ENCODE peak calls at places on chromosomes 7 and 10, in seven cellular contexts. D is ovary, M is GM06990, Y is A673, I is transverse colon, U is cardiac muscle cell, W is left ventricle myocardium inferior. Q is an unnamed sample. For H3K27me3, the result is how much of the 10 kb centered on the place peaks cover.

GRCh38 chr7:2978403-2978802 is 65.3 kb downstream of the CARD11 start:
- DNase-seq in D (peak), M (peak), Y (no peak), I (peak), U (peak), W (peak), Q (peak)

GRCh38 chr7:110307776-110308175 is 783.2 kb upstream of the LRRN3 start:
- DNase-seq in D (no peak), M (no peak), Y (no peak), I (no peak), U (no peak), W (no peak), Q (no peak)

GRCh38 chr10:28996345-28996744 is 292.5 kb upstream of the LYZL1 start:
- DNase-seq in D (no peak), M (no peak), Y (no peak), I (no peak), U (no peak), W (no peak), Q (no peak)

GRCh38 chr7:45446195-45446944 is 127.8 kb upstream of the ADCY1 start:
- DNase-seq in D (no peak), M (peak), Y (no peak), I (no peak), U (no peak), W (no peak), Q (no peak)

GRCh38 chr7:114488696-114489095 is 74.1 kb downstream of the FOXP2 start:
- DNase-seq in D (no peak), M (no peak), Y (no peak), I (no peak), U (no peak), W (no peak), Q (no peak)

GRCh38 chr7:43112088-43112940 is at the start of gene HECW1:
- DNase-seq in D (peak), M (peak), Y (no peak), I (no peak), U (peak), W (no peak), Q (no peak)

GRCh38 chr7:83271212-83272099 is 108.8 kb upstream of the PCLO start:
- DNase-seq in D (no peak), M (no peak), Y (peak), I (no peak), U (peak), W (no peak), Q (no peak)

GRCh38 chr10:96758423-96758822 is 38.1 kb upstream of the PIK3AP1 start:
- DNase-seq in D (no peak), M (peak), Y (no peak), I (no peak), U (no peak), W (no peak), Q (no peak)

GRCh38 chr10:35040761-35041501 is 49.2 kb downstream of the CUL2 start:
- DNase-seq in D (no peak), M (no peak), Y (peak), I (no peak), U (no peak), W (no peak), Q (no peak)

GRCh38 chr10:5534880-5535856 is 10.4 kb downstream of the CALML3 start:
- DNase-seq in D (peak), M (no peak), Y (no peak), I (no peak), U (no peak), W (no peak), Q (no peak)

GRCh38 chr7:55523366-55523765 is 48.9 kb downstream of the VOPP1 start:
- DNase-seq in D (no peak), M (no peak), Y (no peak), I (no peak), U (no peak), W (no peak), Q (no peak)

GRCh38 chr7:127018889-127019288 is 233.9 kb downstream of the GRM8 start:
- DNase-seq in D (no peak), M (no peak), Y (no peak), I (no peak), U (no peak), W (no peak), Q (no peak)

GRCh38 chr10:129973674-129974059 is 9.6 kb upstream of the EBF3 start:
- DNase-seq in D (no peak), M (no peak), Y (no peak), I (no peak), U (no peak), W (no peak), Q (no peak)

GRCh38 chr10:86798636-86799035 is 42.2 kb downstream of the BMPR1A start:
- DNase-seq in D (no peak), M (peak), Y (peak), I (no peak), U (no peak), W (no peak), Q (no peak)

GRCh38 chr10:130453721-130454542 is 317.7 kb downstream of the GLRX3 start:
- DNase-seq in D (no peak), M (no peak), Y (no peak), I (no peak), U (no peak), W (no peak), Q (no peak)

GRCh38 chr7:116209561-116210070 is 723 bp upstream of the TES start:
- DNase-seq in D (no peak), M (no peak), Y (no peak), I (no peak), U (no peak), W (no peak), Q (no peak)

GRCh38 chr7:143882611-143883078 is 19.3 kb downstream of the TCAF1 start:
- DNase-seq in D (peak), M (no peak), Y (peak), I (peak), U (peak), W (peak), Q (no peak)

GRCh38 chr10:74491014-74491413 is 335.4 kb upstream of the KAT6B start:
- DNase-seq in D (no peak), M (no peak), Y (no peak), I (no peak), U (no peak), W (no peak), Q (no peak)

GRCh38 chr10:82310839-82311238 is 435.8 kb downstream of the NRG3 start:
- DNase-seq in D (no peak), M (no peak), Y (no peak), I (no peak), U (no peak), W (no peak), Q (no peak)

GRCh38 chr10:68992721-68993440 is 4.3 kb downstream of the KIFBP start:
- DNase-seq in D (peak), M (no peak), Y (no peak), I (peak), U (peak), W (peak), Q (no peak)

GRCh38 chr10:15620304-15620703 is 99.4 kb downstream of the ITGA8 start:
- DNase-seq in D (no peak), M (no peak), Y (no peak), I (no peak), U (no peak), W (no peak), Q (no peak)

GRCh38 chr7:71683382-71683781 is 551.4 kb downstream of the GALNT17 start:
- DNase-seq in D (no peak), M (no peak), Y (no peak), I (no peak), U (no peak), W (no peak), Q (no peak)

GRCh38 chr10:30606313-30606712 is 23.2 kb downstream of the LYZL2 start:
- DNase-seq in D (no peak), M (no peak), Y (no peak), I (no peak), U (no peak), W (no peak), Q (no peak)

GRCh38 chr10:87973635-87974034 is 110.2 kb downstream of the PTEN start:
- DNase-seq in D (no peak), M (no peak), Y (no peak), I (no peak), U (no peak), W (no peak), Q (no peak)

GRCh38 chr10:84820596-84820995 is 492.2 kb downstream of the CCSER2 start:
- DNase-seq in D (no peak), M (no peak), Y (no peak), I (no peak), U (no peak), W (no peak), Q (no peak)

GRCh38 chr10:109940117-109940516 is 16.8 kb upstream of the XPNPEP1 start:
- DNase-seq in D (no peak), M (no peak), Y (no peak), I (no peak), U (no peak), W (no peak), Q (no peak)

GRCh38 chr7:2702594-2702957 is 14.6 kb downstream of the AMZ1 start:
- DNase-seq in D (no peak), M (no peak), Y (no peak), I (no peak), U (no peak), W (no peak), Q (no peak)

GRCh38 chr7:169854-170172 is 22.6 kb upstream of the FAM20C start:
- DNase-seq in D (no peak), M (no peak), Y (no peak), I (no peak), U (no peak), W (no peak), Q (no peak)

GRCh38 chr10:110336111-110336721 is 31.5 kb upstream of the SMNDC1 start:
- DNase-seq in D (no peak), M (no peak), Y (peak), I (no peak), U (peak), W (no peak), Q (no peak)

GRCh38 chr7:96285579-96285978 is 36.3 kb downstream of the SLC25A13 start:
- DNase-seq in D (no peak), M (peak), Y (peak), I (no peak), U (no peak), W (no peak), Q (peak)

GRCh38 chr10:28963539-28964221 is 286.4 kb downstream of the BAMBI start:
- DNase-seq in D (no peak), M (no peak), Y (no peak), I (no peak), U (no peak), W (no peak), Q (no peak)

GRCh38 chr7:11373546-11374142 is 400.0 kb downstream of the PHF14 start:
- DNase-seq in D (no peak), M (no peak), Y (peak), I (no peak), U (peak), W (no peak), Q (no peak)

GRCh38 chr7:1579481-1580421 is 9.9 kb upstream of the PSMG3 start:
- DNase-seq in D (peak), M (peak), Y (peak), I (peak), U (peak), W (peak), Q (peak)

GRCh38 chr10:103884681-103885139 is 29.3 kb upstream of the SH3PXD2A start:
- DNase-seq in D (peak), M (no peak), Y (peak), I (peak), U (peak), W (no peak), Q (no peak)

GRCh38 chr7:137944168-137944567 is 57.7 kb downstream of the CREB3L2 start:
- DNase-seq in D (no peak), M (no peak), Y (no peak), I (no peak), U (no peak), W (no peak), Q (no peak)

GRCh38 chr10:8042864-8043568 is 11.5 kb upstream of the GATA3 start:
- DNase-seq in D (no peak), M (no peak), Y (no peak), I (no peak), U (no peak), W (no peak), Q (no peak)

GRCh38 chr10:8042032-8042863 is 12.2 kb upstream of the GATA3 start:
- DNase-seq in D (no peak), M (no peak), Y (no peak), I (no peak), U (no peak), W (no peak), Q (no peak)

GRCh38 chr10:8039323-8039922 is 15.1 kb upstream of the GATA3 start:
- DNase-seq in D (no peak), M (no peak), Y (peak), I (no peak), U (no peak), W (no peak), Q (peak)

GRCh38 chr10:8041284-8042031 is 13.0 kb upstream of the GATA3 start:
- DNase-seq in D (no peak), M (no peak), Y (no peak), I (no peak), U (no peak), W (no peak), Q (no peak)

DNA sequence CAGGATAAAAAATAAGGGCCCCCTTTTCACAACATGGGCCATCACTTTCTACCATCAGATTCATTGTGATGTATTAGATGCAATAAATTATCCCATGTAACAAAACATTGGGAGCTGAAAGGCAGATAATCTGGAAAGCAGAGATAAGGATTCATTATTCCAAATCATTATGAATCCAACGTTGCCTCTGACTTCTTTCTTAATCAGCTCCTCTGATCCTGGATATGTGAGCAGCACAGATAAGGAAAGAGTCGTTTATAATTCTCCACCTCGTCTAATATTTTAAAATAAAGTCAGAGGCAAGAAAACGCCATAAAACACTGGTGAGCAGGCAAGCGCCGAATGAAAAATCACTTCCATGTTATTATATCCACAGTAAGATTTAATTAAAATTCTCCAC is 13.8 kb upstream of the GATA3 start:
- DNase-seq in D (no peak), M (no peak), Y (no peak), I (no peak), U (no peak), W (no peak), Q (no peak)
- H3K27me3 ChIP-seq in D (under half), M (under half), Y (half or more), I (half or more), U (half or more), W (half or more), Q (half or more)

GRCh38 chr10:124075116-124075955 is 18.1 kb downstream of the CHST15 start:
- DNase-seq in D (peak), M (no peak), Y (no peak), I (no peak), U (no peak), W (no peak), Q (no peak)
- H3K27me3 ChIP-seq in D (under half), M (under half), Y (under half), I (under half), U (under half), W (under half), Q (under half)

DNA sequence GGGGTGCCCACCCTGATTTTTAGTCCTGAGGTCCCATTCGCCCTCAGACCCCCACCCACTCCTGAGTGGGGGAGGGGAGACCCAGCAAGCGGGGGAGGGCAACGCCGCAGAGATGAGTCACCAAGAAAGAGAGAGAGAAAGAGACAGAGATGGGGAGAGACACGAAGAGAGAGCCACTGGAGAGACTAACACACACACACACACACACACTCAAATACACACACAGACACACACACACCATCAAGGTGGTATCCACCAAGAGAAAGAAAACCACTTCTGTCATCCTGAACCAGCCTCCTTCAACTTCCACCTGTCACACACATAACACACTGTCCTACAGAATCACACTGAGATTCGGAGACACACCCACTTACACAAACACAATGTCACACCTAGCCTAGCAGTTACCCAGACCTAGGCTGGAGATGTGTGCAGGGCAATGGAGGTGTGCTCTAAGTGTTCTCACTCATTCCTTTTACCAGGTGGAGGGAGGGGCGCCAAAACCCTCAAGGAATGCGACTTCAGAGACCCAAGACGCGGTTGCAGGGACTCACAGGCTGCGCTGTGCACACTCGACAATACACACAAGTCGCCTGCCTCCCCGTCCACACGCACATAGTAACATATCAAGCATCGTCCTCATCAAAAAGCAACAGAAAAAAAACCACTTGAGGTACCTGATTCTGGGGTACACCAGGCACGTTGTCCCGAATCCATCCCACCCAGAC is 3.9 kb upstream of the VGF start:
- DNase-seq in D (no peak), M (no peak), Y (no peak), I (no peak), U (no peak), W (no peak), Q (no peak)
- H3K27me3 ChIP-seq in D (under half), M (under half), Y (half or more), I (half or more), U (half or more), W (half or more), Q (under half)

GRCh38 chr10:117463545-117463920 is 79.0 kb upstream of the EMX2 start:
- DNase-seq in D (no peak), M (no peak), Y (no peak), I (no peak), U (no peak), W (no peak), Q (no peak)

GRCh38 chr10:117462816-117463544 is 79.6 kb upstream of the EMX2 start:
- DNase-seq in D (no peak), M (no peak), Y (no peak), I (no peak), U (no peak), W (no peak), Q (no peak)

GRCh38 chr10:117460846-117461765 is 81.4 kb upstream of the EMX2 start:
- DNase-seq in D (no peak), M (no peak), Y (no peak), I (no peak), U (no peak), W (no peak), Q (no peak)

GRCh38 chr10:117462424-117462792 is 80.1 kb upstream of the EMX2 start:
- DNase-seq in D (no peak), M (no peak), Y (no peak), I (peak), U (peak), W (no peak), Q (no peak)

DNA sequence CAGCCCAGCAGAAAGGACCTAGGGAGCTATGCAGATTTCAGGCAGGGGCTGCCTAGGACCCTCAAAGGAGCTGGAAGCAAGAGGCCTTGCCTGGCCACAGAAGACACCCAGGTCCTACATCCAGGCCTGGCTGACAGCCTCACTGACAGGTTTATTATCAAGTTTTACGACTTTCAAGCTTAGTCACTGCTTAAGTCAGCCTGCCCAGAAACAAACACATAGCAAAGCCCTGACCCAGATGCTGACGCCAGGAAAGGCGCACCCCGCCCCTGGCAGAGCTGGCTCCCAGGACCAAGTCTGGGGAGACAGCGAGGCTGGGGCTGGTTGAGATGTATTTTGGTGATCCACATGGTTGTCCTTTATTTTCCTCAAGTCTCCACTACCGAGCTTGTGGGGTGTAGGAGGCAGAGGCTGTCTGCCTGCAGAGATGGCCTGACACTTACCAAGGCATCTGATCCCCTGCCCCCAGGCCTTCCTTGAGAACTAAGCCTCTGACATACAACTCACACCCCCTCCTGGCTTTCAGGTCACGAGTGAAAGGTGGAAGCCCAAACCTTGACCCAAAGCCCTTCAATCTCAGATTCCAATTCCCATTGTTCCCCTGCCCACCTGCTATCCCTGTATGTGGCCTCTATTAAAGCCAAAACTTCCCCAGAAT is 80.7 kb upstream of the EMX2 start:
- DNase-seq in D (peak), M (no peak), Y (peak), I (peak), U (no peak), W (no peak), Q (no peak)
- H3K27me3 ChIP-seq in D (under half), M (under half), Y (under half), I (under half), U (under half), W (under half), Q (under half)

GRCh38 chr7:132751282-132751647 is 175.0 kb upstream of the PLXNA4 start:
- DNase-seq in D (no peak), M (no peak), Y (no peak), I (no peak), U (no peak), W (no peak), Q (no peak)

GRCh38 chr7:132750056-132750455 is 173.8 kb upstream of the PLXNA4 start:
- DNase-seq in D (no peak), M (no peak), Y (no peak), I (no peak), U (no peak), W (no peak), Q (no peak)

GRCh38 chr7:132750530-132751281 is 174.4 kb upstream of the PLXNA4 start:
- DNase-seq in D (no peak), M (no peak), Y (no peak), I (no peak), U (no peak), W (no peak), Q (no peak)

GRCh38 chr7:132755538-132756481 is 179.5 kb upstream of the PLXNA4 start:
- DNase-seq in D (no peak), M (no peak), Y (no peak), I (no peak), U (no peak), W (no peak), Q (no peak)

DNA sequence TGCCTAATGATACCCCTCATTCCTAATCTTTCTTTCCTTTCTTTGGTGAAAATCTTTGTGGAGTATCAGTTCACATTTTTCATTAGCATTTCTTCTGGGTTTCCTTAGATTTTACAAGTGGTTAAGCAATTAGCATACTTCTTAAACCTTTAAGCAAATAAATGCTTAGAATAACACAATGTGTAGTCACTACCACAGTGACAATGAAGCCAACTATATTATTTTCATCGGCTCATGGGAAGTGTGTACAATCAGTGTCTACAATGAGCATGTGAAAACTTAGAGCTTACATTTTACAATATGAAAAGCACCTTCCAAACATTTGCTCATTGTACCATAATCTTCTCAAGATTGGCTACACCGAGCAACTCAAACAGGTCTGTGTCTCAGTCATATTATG is 176.2 kb upstream of the PLXNA4 start:
- DNase-seq in D (no peak), M (no peak), Y (no peak), I (no peak), U (no peak), W (no peak), Q (no peak)
- H3K27me3 ChIP-seq in D (under half), M (under half), Y (under half), I (under half), U (under half), W (under half), Q (under half)